ENCODE peak calls at places on chromosomes 3 and 15, in seven cellular contexts. X, J, N, U, L, I and E are unnamed samples.

GRCh38 chr15:31236184-31237041 is 90.2 kb upstream of the KLF13 start:
- DNase-seq in X (peak), J (no peak), N (peak), U (peak), L (peak), I (no peak), E (no peak)

GRCh38 chr15:49430046-49430445 is 7.0 kb downstream of the FGF7 start:
- DNase-seq in X (no peak), J (no peak), N (no peak), U (no peak), L (no peak), I (no peak), E (no peak)

GRCh38 chr3:101453966-101454365 is 59.0 kb downstream of the SENP7 start:
- DNase-seq in X (no peak), J (no peak), N (no peak), U (no peak), L (no peak), I (no peak), E (no peak)

GRCh38 chr3:10474439-10474723 is 31.0 kb downstream of the ATP2B2 start:
- DNase-seq in X (no peak), J (no peak), N (no peak), U (no peak), L (no peak), I (no peak), E (no peak)

GRCh38 chr15:41885841-41886240 is 8.0 kb downstream of the SPTBN5 start:
- DNase-seq in X (no peak), J (no peak), N (no peak), U (no peak), L (no peak), I (no peak), E (no peak)

GRCh38 chr15:34039506-34040123 is 611 bp upstream of the AVEN start:
- DNase-seq in X (no peak), J (no peak), N (no peak), U (peak), L (no peak), I (no peak), E (no peak)

GRCh38 chr3:39178553-39178952 is 13.8 kb downstream of the XIRP1 start:
- DNase-seq in X (no peak), J (no peak), N (no peak), U (no peak), L (no peak), I (no peak), E (no peak)

GRCh38 chr3:108132727-108133373 is 42.0 kb upstream of the CD47 start:
- DNase-seq in X (no peak), J (no peak), N (no peak), U (no peak), L (peak), I (peak), E (no peak)

GRCh38 chr3:81743096-81744025 is 18.1 kb downstream of the GBE1 start:
- DNase-seq in X (peak), J (peak), N (no peak), U (no peak), L (peak), I (peak), E (peak)

GRCh38 chr15:40501487-40501886 is 30.7 kb downstream of the CHST14 start:
- DNase-seq in X (no peak), J (no peak), N (no peak), U (no peak), L (no peak), I (no peak), E (no peak)

GRCh38 chr3:97835761-97836160 is 13.9 kb downstream of the CRYBG3 start:
- DNase-seq in X (no peak), J (no peak), N (no peak), U (no peak), L (no peak), I (no peak), E (no peak)

GRCh38 chr3:43180027-43180426 is 74.1 kb upstream of the POMGNT2 start:
- DNase-seq in X (no peak), J (no peak), N (peak), U (no peak), L (no peak), I (no peak), E (peak)

GRCh38 chr15:81092559-81092902 is 41.5 kb upstream of the CFAP161 start:
- DNase-seq in X (no peak), J (no peak), N (no peak), U (no peak), L (no peak), I (no peak), E (no peak)

GRCh38 chr15:65184305-65184943 is 718 bp downstream of the CLPX start:
- DNase-seq in X (peak), J (peak), N (peak), U (peak), L (peak), I (no peak), E (no peak)

GRCh38 chr3:128518587-128519490 is 25.8 kb upstream of the GATA2 start:
- DNase-seq in X (no peak), J (no peak), N (no peak), U (peak), L (no peak), I (no peak), E (no peak)

GRCh38 chr3:183488343-183488742 is 59.9 kb upstream of the MCF2L2 start:
- DNase-seq in X (no peak), J (no peak), N (no peak), U (no peak), L (no peak), I (no peak), E (no peak)

GRCh38 chr3:173709026-173709425 is 311.5 kb downstream of the NLGN1 start:
- DNase-seq in X (no peak), J (no peak), N (no peak), U (no peak), L (no peak), I (no peak), E (no peak)

GRCh38 chr15:37219211-37219701 is 118.9 kb upstream of the MEIS2 start:
- DNase-seq in X (no peak), J (no peak), N (peak), U (no peak), L (no peak), I (no peak), E (no peak)

GRCh38 chr15:96359772-96360498 is 29.4 kb downstream of the NR2F2 start:
- DNase-seq in X (no peak), J (peak), N (no peak), U (peak), L (no peak), I (no peak), E (no peak)

GRCh38 chr3:56751056-56751455 is 50.7 kb downstream of the ARHGEF3 start:
- DNase-seq in X (no peak), J (no peak), N (no peak), U (no peak), L (no peak), I (no peak), E (no peak)

GRCh38 chr15:48324949-48325348 is 6.3 kb upstream of the DUT start:
- DNase-seq in X (no peak), J (no peak), N (no peak), U (no peak), L (no peak), I (no peak), E (no peak)

GRCh38 chr3:164416491-164417222 is 661.6 kb downstream of the SI start:
- DNase-seq in X (no peak), J (peak), N (no peak), U (no peak), L (no peak), I (no peak), E (no peak)

GRCh38 chr15:35458176-35458856 is 87.6 kb downstream of the DPH6 start:
- DNase-seq in X (no peak), J (no peak), N (no peak), U (no peak), L (no peak), I (no peak), E (no peak)

GRCh38 chr3:16494906-16495580 is 18.5 kb downstream of the RFTN1 start:
- DNase-seq in X (no peak), J (no peak), N (no peak), U (peak), L (no peak), I (no peak), E (no peak)
- TF ChIP-seq REST in X (no peak), J (no peak), N (no peak), U (no peak), L (no peak), I (no peak), E (no peak)

DNA sequence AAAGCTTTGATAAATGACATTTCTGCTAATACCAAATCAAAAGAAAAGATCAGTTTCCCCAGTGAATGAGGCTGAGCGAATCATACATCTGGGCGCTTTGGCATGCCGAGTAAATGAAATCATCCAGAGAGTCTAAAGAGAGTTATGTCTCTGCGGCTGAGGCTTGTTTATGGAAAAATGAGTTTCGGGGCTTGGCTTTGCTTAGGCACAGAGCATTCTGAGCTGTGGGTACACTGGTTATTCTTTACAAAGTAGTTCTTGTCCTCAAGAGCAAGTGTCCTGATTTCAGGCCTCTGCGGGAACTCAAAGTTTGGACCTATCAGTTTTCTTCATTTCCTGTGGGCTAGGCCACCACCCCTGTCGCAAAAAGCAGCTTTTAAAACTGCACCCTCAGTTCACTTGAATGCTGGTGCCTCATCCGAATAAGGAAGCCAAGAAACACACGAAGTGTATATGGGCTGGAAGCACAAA is 109.9 kb upstream of the TGFBR2 start:
- DNase-seq in X (no peak), J (no peak), N (no peak), U (no peak), L (no peak), I (no peak), E (no peak)
- TF ChIP-seq REST in X (no peak), J (no peak), N (no peak), U (no peak), L (no peak), I (no peak), E (no peak)

DNA sequence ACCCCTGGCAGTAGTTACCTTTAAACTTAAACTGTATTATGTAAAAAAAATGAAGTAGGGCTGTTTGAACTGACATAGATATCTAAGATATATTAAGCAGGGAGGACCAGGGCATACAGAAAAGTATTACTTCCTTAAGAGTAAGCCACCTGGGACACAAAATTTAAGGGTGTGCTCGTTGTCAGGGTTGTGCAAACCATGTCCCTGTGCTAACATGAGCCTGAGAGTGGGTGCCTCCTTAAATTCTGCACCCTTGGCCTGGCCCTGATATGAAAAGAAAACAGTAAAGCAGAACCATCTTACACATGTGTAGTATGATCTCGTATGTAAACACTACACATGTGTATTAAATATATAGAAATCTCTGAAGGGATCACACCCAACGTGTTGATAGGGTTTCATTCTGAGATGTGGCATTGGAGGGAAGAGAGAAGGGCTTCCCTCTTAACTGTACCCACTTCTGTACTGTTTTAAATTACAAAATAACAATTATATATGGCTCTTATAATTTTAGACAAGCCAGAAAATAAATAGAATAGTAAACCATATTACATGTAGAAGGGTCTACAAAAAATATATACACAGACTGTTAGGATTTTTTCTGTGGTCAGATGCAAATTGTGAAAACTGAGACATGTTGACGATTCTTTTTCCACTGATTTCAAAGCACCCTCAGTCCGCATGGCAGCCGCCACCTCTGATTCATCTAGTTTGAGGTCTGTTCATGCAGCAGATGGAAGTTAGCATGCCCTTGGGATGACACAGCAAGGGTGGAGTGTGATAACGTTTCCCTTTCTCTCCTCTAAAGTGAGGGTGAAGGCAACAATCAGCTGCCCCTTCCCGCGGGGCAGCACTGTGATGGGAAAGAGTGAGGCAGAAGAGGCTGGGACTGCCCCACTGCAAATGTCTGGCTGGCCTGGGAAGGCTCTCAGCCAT is 400.9 kb upstream of the PROK2 start:
- DNase-seq in X (peak), J (no peak), N (peak), U (no peak), L (no peak), I (no peak), E (peak)
- TF ChIP-seq REST in X (no peak), J (no peak), N (no peak), U (no peak), L (no peak), I (no peak), E (no peak)

GRCh38 chr15:51312132-51312531 is 26.3 kb downstream of the CYP19A1 start:
- DNase-seq in X (no peak), J (no peak), N (peak), U (no peak), L (no peak), I (no peak), E (peak)
- TF ChIP-seq REST in X (no peak), J (no peak), N (no peak), U (no peak), L (no peak), I (no peak), E (no peak)